ENCODE peak calls at places on chromosome 21, in seven cellular contexts. G is stromal cell of bone marrow, Q is left colon, S is NCI-H748 treated with DMSO at 0.1 percent for 48 hours, A is fibroblast of pulmonary artery, C is tibial artery, T is hepatocyte. U is an unnamed sample.

GRCh38 chr21:16028163-16028562 is 298.4 kb downstream of the USP25 start:
- DNase-seq in G (no peak), Q (no peak), S (no peak), A (no peak), C (no peak), T (no peak), U (no peak)

GRCh38 chr21:44405091-44405947 is 50.0 kb upstream of the LRRC3 start:
- DNase-seq in G (no peak), Q (no peak), S (no peak), A (no peak), C (no peak), T (no peak), U (no peak)

GRCh38 chr21:35649186-35649585 is 411.1 kb downstream of the SETD4 start:
- DNase-seq in G (peak), Q (no peak), S (no peak), A (peak), C (no peak), T (peak), U (no peak)

GRCh38 chr21:46334351-46335140 is 10.6 kb downstream of the PCNT start:
- DNase-seq in G (no peak), Q (no peak), S (no peak), A (no peak), C (no peak), T (no peak), U (no peak)

GRCh38 chr21:39637971-39638628 is 25.4 kb downstream of the B3GALT5 start:
- DNase-seq in G (no peak), Q (peak), S (no peak), A (no peak), C (no peak), T (no peak), U (no peak)

GRCh38 chr21:37220981-37221664 is 46.0 kb downstream of the VPS26C start:
- DNase-seq in G (peak), Q (peak), S (peak), A (peak), C (peak), T (peak), U (peak)

GRCh38 chr21:31409849-31410762 is 66.0 kb upstream of the TIAM1 start:
- DNase-seq in G (no peak), Q (no peak), S (no peak), A (no peak), C (no peak), T (no peak), U (peak)

GRCh38 chr21:34693192-34693810 is 24.5 kb downstream of the CLIC6 start:
- DNase-seq in G (peak), Q (peak), S (peak), A (peak), C (no peak), T (peak), U (no peak)

GRCh38 chr21:41647806-41648561 is 118.9 kb downstream of the RIPK4 start:
- DNase-seq in G (no peak), Q (no peak), S (no peak), A (no peak), C (no peak), T (no peak), U (no peak)

GRCh38 chr21:29506214-29506613 is 207.5 kb downstream of the BACH1 start:
- DNase-seq in G (no peak), Q (no peak), S (no peak), A (no peak), C (no peak), T (no peak), U (no peak)

GRCh38 chr21:42970946-42971653 is 3.3 kb upstream of the PKNOX1 start:
- DNase-seq in G (no peak), Q (no peak), S (no peak), A (no peak), C (no peak), T (no peak), U (no peak)

GRCh38 chr21:15029077-15029476 is 35.7 kb downstream of the NRIP1 start:
- DNase-seq in G (no peak), Q (no peak), S (no peak), A (no peak), C (no peak), T (no peak), U (no peak)

GRCh38 chr21:32605469-32605868 is 6.7 kb downstream of the CFAP298 start:
- DNase-seq in G (no peak), Q (no peak), S (no peak), A (no peak), C (no peak), T (no peak), U (no peak)

GRCh38 chr21:42341776-42342542 is 8.8 kb downstream of the TFF2 start:
- DNase-seq in G (no peak), Q (no peak), S (no peak), A (no peak), C (no peak), T (no peak), U (no peak)

GRCh38 chr21:45517249-45518065 is 24.8 kb downstream of the SLC19A1 start:
- DNase-seq in G (no peak), Q (peak), S (no peak), A (peak), C (peak), T (no peak), U (peak)

GRCh38 chr21:45417256-45417950 is 12.4 kb downstream of the COL18A1 start:
- DNase-seq in G (no peak), Q (no peak), S (no peak), A (no peak), C (peak), T (peak), U (no peak)

GRCh38 chr21:36966066-36966845 is at the start of gene HLCS:
- DNase-seq in G (peak), Q (peak), S (peak), A (peak), C (peak), T (peak), U (no peak)

GRCh38 chr21:42381347-42381984 is 14.4 kb downstream of the TMPRSS3 start:
- DNase-seq in G (peak), Q (peak), S (no peak), A (peak), C (no peak), T (peak), U (no peak)

GRCh38 chr21:28267449-28267848 is 725.2 kb downstream of the LTN1 start:
- DNase-seq in G (no peak), Q (no peak), S (no peak), A (no peak), C (no peak), T (no peak), U (no peak)

GRCh38 chr21:33848252-33848953 is 67.2 kb downstream of the ATP5PO start:
- DNase-seq in G (no peak), Q (peak), S (peak), A (no peak), C (no peak), T (no peak), U (no peak)

GRCh38 chr21:45499201-45499750 is 43.0 kb downstream of the SLC19A1 start:
- DNase-seq in G (no peak), Q (no peak), S (no peak), A (no peak), C (peak), T (no peak), U (no peak)

GRCh38 chr21:31552826-31553225 is 106.7 kb upstream of the SOD1 start:
- DNase-seq in G (no peak), Q (no peak), S (no peak), A (no peak), C (no peak), T (no peak), U (no peak)

GRCh38 chr21:44630440-44630839 is 3.5 kb downstream of the KRTAP10-9 start:
- DNase-seq in G (no peak), Q (no peak), S (no peak), A (no peak), C (no peak), T (no peak), U (no peak)

GRCh38 chr21:42658320-42659105 is 5.1 kb downstream of the PDE9A start:
- DNase-seq in G (no peak), Q (no peak), S (no peak), A (no peak), C (no peak), T (no peak), U (no peak)